ENCODE peak calls at places on chromosomes 4 and X, in ten cellular contexts. O, Z, B, X, S, W, A, M, L and J are unnamed samples.

GRCh38 chr4:151226004-151226932 is 50.7 kb upstream of the PRSS48 start:
- DNase-seq in L (no peak), B (peak; percentile 91), X (peak; percentile 79), M (no peak), A (no peak), S (peak; percentile 84), O (no peak), Z (peak; percentile 92), W (peak; percentile 73), J (no peak)

GRCh38 chr4:113468165-113469022 is 293.1 kb downstream of the CAMK2D start:
- DNase-seq in X (peak; percentile 98), B (peak; percentile 100), L (peak; percentile 68), O (no peak), W (peak; percentile 100), Z (peak; percentile 100), M (peak; percentile 69), A (peak; percentile 77), S (peak; percentile 100), J (no peak)

GRCh38 chrX:94942603-94943002 is 1268.6 kb downstream of the FAM133A start:
- DNase-seq in B (no peak), Z (no peak), L (no peak), M (no peak), O (peak; percentile 14), W (no peak), A (no peak), S (no peak), X (no peak), J (peak; percentile 16)

GRCh38 chr4:104516884-104517283 is 22.2 kb upstream of the CXXC4 start:
- DNase-seq in B (no peak), X (no peak), L (no peak), O (no peak), M (no peak), A (no peak), Z (no peak), W (no peak), S (no peak), J (no peak)

GRCh38 chr4:85798011-85798770 is 323.2 kb downstream of the ARHGAP24 start:
- DNase-seq in X (peak; percentile 65), A (no peak), W (peak; percentile 53), M (no peak), L (no peak), Z (no peak), S (peak; percentile 47), B (no peak), O (no peak), J (no peak)

GRCh38 chr4:93327346-93327745 is 501.2 kb upstream of the ATOH1 start:
- DNase-seq in W (no peak), A (no peak), M (no peak), S (no peak), L (no peak), Z (no peak), B (no peak), O (no peak), X (no peak), J (no peak)

GRCh38 chr4:127204326-127204725 is 428.4 kb upstream of the INTU start:
- DNase-seq in Z (no peak), L (no peak), O (no peak), M (no peak), B (no peak), A (no peak), X (no peak), S (no peak), W (no peak), J (no peak)

GRCh38 chrX:17521871-17522693 is 147.1 kb downstream of the NHS start:
- DNase-seq in O (no peak), M (no peak), B (peak; percentile 51), L (peak; percentile 28), A (no peak), S (peak; percentile 61), X (peak; percentile 56), Z (no peak), W (peak; percentile 57), J (peak; percentile 23)

GRCh38 chr4:101807351-101807750 is 16.8 kb downstream of the BANK1 start:
- DNase-seq in O (no peak), L (no peak), Z (no peak), W (no peak), A (no peak), S (no peak), B (no peak), X (no peak), M (no peak), J (no peak)

GRCh38 chr4:21819086-21819485 is 129.5 kb downstream of the KCNIP4 start:
- DNase-seq in O (no peak), B (peak; percentile 63), Z (peak; percentile 55), S (peak; percentile 31), A (no peak), X (no peak), L (no peak), W (no peak), M (no peak), J (no peak)

DNA sequence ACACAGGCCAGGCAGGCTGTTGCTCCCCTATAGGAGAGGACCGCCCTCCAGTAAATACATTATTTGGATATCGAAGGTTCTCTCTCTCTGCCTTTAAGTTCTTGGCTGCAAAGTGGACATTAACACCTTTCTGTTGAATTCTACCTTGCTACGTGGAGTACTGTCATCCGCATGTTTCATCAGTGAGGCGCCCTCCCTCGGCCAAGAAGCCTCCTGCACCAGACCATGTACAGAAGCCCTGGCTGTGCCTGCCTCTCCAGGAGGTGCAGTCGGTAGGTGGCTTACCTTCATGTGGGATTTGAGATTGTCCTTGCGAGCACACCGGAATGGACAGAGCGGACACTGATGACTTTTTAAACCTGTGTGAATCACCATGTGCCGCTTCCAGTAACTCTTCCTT is 46.7 kb downstream of the ZNF827 start:
- DNase-seq in B (no peak), A (no peak), O (no peak), M (no peak), Z (no peak), W (no peak), S (no peak), L (no peak), X (no peak), J (no peak)
- TF ChIP-seq CTCF in B (no peak), A (no peak), O (no peak), M (no peak), Z (no peak), W (peak; percentile 30), S (no peak), L (no peak), X (no peak), J (no peak)

DNA sequence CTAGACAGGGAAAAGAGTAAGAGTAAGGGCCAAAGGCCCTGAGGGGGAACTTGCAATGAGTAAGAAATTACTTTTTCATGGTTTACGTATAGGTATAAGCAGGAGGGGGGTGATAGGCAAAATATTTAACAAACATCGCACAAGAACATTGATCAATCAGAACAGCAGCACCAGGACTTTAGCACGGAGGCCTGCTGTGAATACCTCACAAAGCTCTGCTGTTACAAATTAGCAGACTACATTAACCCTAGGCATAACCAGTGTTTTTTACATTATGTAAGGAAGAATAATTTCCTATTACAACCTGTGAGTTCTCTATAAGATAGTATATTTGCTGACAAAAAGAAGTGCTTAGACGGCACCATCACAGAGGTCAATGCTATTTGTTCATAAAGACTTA is 44.9 kb downstream of the PPARGC1A start:
- DNase-seq in M (no peak), A (no peak), L (no peak), O (no peak), Z (no peak), S (no peak), B (no peak), W (no peak), X (no peak), J (no peak)
- TF ChIP-seq CTCF in M (no peak), A (no peak), L (no peak), O (no peak), Z (no peak), S (no peak), B (no peak), W (no peak), X (no peak), J (no peak)

DNA sequence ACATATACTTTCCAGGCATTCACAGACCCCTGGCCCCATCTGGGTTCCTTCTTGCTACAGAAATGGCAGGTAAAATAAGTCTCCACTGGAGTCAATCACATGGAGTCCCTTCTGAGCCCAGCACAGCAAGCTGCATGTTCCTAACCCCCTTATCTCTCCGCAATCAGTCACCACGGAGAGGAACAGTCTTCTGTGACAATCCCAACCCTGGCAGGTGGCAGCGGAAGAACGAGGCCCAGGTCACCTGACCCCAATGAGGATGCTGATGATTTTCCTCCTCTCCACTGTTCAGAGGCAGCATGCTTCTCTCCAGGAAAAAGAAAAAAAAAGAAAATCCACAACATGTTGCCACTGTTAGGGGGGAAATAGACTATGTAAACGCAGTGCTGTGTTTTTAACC is 50.1 kb downstream of the TSPAN5 start:
- DNase-seq in O (no peak), S (no peak), Z (no peak), A (no peak), B (no peak), M (no peak), X (no peak), W (no peak), L (no peak), J (no peak)
- TF ChIP-seq CTCF in O (no peak), S (no peak), Z (no peak), A (no peak), B (no peak), M (no peak), X (no peak), W (no peak), L (no peak), J (no peak)

GRCh38 chrX:13092455-13092941 is 48.1 kb upstream of the FAM9C start:
- DNase-seq in B (no peak), Z (no peak), M (peak; percentile 74), S (no peak), W (no peak), X (no peak), A (no peak), O (no peak), L (peak; percentile 75), J (no peak)
- TF ChIP-seq CTCF in B (no peak), Z (no peak), M (no peak), S (no peak), W (no peak), X (no peak), A (no peak), O (no peak), L (peak; percentile 19), J (no peak)

DNA sequence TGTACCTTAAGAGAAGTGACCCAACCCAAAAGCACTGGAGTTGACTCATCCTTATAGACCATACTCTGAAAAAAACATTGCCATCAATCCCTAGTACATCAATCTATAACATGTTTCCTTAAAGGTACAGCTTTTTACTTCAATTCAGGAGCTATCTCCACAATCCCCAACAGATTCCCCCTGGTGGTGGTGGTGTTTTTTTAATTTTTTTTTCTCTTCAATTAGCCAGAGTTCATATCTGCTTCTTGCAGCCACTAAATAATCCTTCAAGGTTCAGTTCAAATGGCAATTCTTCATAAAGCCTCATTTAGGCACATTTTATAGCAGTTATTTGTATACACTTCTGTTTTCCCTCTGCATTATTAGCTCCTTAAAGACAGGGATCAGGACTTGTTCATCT is 60.7 kb upstream of the KDR start:
- DNase-seq in A (no peak), O (no peak), Z (peak; percentile 50), B (peak; percentile 9), S (no peak), W (no peak), M (no peak), X (no peak), L (no peak), J (no peak)
- TF ChIP-seq CTCF in A (no peak), O (no peak), Z (peak; percentile 6), B (no peak), S (no peak), W (no peak), M (no peak), X (no peak), L (no peak), J (no peak)